ENCODE peak calls at places on chromosomes 16 and 17, in eight cellular contexts. One of them, this sample, is unnamed.
A peak's percentile ranks its signal among the peaks of the same experiment; 100 is the strongest.

GRCh38 chr16:57914244-57915173 is 56.4 kb downstream of the CNGB1 start:
- DNase-seq in prostate gland: no peak
- DNase-seq in tibial artery: no peak
- DNase-seq in stimulated activated CD4-positive, alpha-beta T cell treated with anti-CD3 and anti-CD28 coated beads, Interleukin-15, amount 100 ng/mL, for 1 hour: no peak
- DNase-seq in PC-3: no peak
- DNase-seq in breast epithelium: no peak
- DNase-seq in NCI-H1417: no peak
- DNase-seq in NCI-H1436: no peak
- DNase-seq in this sample: no peak

GRCh38 chr17:21286066-21286770 is 1.7 kb downstream of the MAP2K3 start:
- DNase-seq in NCI-H1436: no peak
- DNase-seq in breast epithelium: peak; percentile 84
- DNase-seq in stimulated activated CD4-positive, alpha-beta T cell treated with anti-CD3 and anti-CD28 coated beads, Interleukin-15, amount 100 ng/mL, for 1 hour: no peak
- DNase-seq in NCI-H1417: peak; percentile 82
- DNase-seq in PC-3: peak; percentile 99
- DNase-seq in prostate gland: peak; percentile 83
- DNase-seq in tibial artery: peak; percentile 98
- DNase-seq in this sample: no peak

GRCh38 chr16:31409433-31409832 is 16.3 kb downstream of the ITGAD start:
- DNase-seq in NCI-H1417: no peak
- DNase-seq in prostate gland: no peak
- DNase-seq in NCI-H1436: no peak
- DNase-seq in breast epithelium: no peak
- DNase-seq in tibial artery: no peak
- DNase-seq in PC-3: peak; percentile 37
- DNase-seq in stimulated activated CD4-positive, alpha-beta T cell treated with anti-CD3 and anti-CD28 coated beads, Interleukin-15, amount 100 ng/mL, for 1 hour: no peak
- DNase-seq in this sample: no peak

GRCh38 chr17:39623356-39623950 is 3.3 kb upstream of the PPP1R1B start:
- DNase-seq in prostate gland: peak; percentile 77
- DNase-seq in breast epithelium: peak; percentile 90
- DNase-seq in PC-3: peak; percentile 77
- DNase-seq in tibial artery: peak; percentile 84
- DNase-seq in stimulated activated CD4-positive, alpha-beta T cell treated with anti-CD3 and anti-CD28 coated beads, Interleukin-15, amount 100 ng/mL, for 1 hour: peak; percentile 83
- DNase-seq in NCI-H1436: peak; percentile 75
- DNase-seq in NCI-H1417: peak; percentile 86
- DNase-seq in this sample: peak; percentile 47

GRCh38 chr17:80365001-80365965 is 49.7 kb upstream of the ENDOV start:
- DNase-seq in PC-3: no peak
- DNase-seq in tibial artery: peak; percentile 16
- DNase-seq in NCI-H1436: no peak
- DNase-seq in stimulated activated CD4-positive, alpha-beta T cell treated with anti-CD3 and anti-CD28 coated beads, Interleukin-15, amount 100 ng/mL, for 1 hour: no peak
- DNase-seq in NCI-H1417: no peak
- DNase-seq in prostate gland: no peak
- DNase-seq in breast epithelium: peak; percentile 40
- DNase-seq in this sample: no peak

GRCh38 chr16:29912087-29912486 is 11.8 kb downstream of the ASPHD1 start:
- DNase-seq in NCI-H1417: no peak
- DNase-seq in tibial artery: no peak
- DNase-seq in PC-3: no peak
- DNase-seq in prostate gland: no peak
- DNase-seq in stimulated activated CD4-positive, alpha-beta T cell treated with anti-CD3 and anti-CD28 coated beads, Interleukin-15, amount 100 ng/mL, for 1 hour: no peak
- DNase-seq in NCI-H1436: no peak
- DNase-seq in breast epithelium: no peak
- DNase-seq in this sample: no peak

GRCh38 chr17:73237714-73238113 is 24.0 kb downstream of the CPSF4L start:
- DNase-seq in tibial artery: no peak
- DNase-seq in PC-3: no peak
- DNase-seq in NCI-H1436: no peak
- DNase-seq in prostate gland: no peak
- DNase-seq in breast epithelium: no peak
- DNase-seq in NCI-H1417: no peak
- DNase-seq in stimulated activated CD4-positive, alpha-beta T cell treated with anti-CD3 and anti-CD28 coated beads, Interleukin-15, amount 100 ng/mL, for 1 hour: no peak
- DNase-seq in this sample: no peak

GRCh38 chr16:87527055-87527724 is 34.4 kb upstream of the ZCCHC14 start:
- DNase-seq in prostate gland: no peak
- DNase-seq in NCI-H1436: no peak
- DNase-seq in breast epithelium: no peak
- DNase-seq in PC-3: no peak
- DNase-seq in stimulated activated CD4-positive, alpha-beta T cell treated with anti-CD3 and anti-CD28 coated beads, Interleukin-15, amount 100 ng/mL, for 1 hour: no peak
- DNase-seq in NCI-H1417: no peak
- DNase-seq in tibial artery: no peak
- DNase-seq in this sample: no peak

GRCh38 chr17:4610162-4610561 is 25.8 kb downstream of the SMTNL2 start:
- DNase-seq in stimulated activated CD4-positive, alpha-beta T cell treated with anti-CD3 and anti-CD28 coated beads, Interleukin-15, amount 100 ng/mL, for 1 hour: no peak
- DNase-seq in prostate gland: no peak
- DNase-seq in NCI-H1417: no peak
- DNase-seq in tibial artery: no peak
- DNase-seq in breast epithelium: no peak
- DNase-seq in PC-3: no peak
- DNase-seq in NCI-H1436: no peak
- DNase-seq in this sample: no peak

This sample was measured in NCI-H748 treated with DMSO at 0.1 percent for 48 hours.